ENCODE peak calls at places on chromosome 10, in eight cellular contexts. Y, P, C, B, G, M, Q and X are unnamed samples.

GRCh38 chr10:5540080-5540479 is 15.3 kb downstream of the CALML3 start:
- DNase-seq in Y (no peak), P (no peak), C (no peak), B (no peak), G (no peak), M (no peak), Q (no peak), X (no peak)

GRCh38 chr10:61757525-61758397 is 95.0 kb downstream of the CABCOCO1 start:
- DNase-seq in Y (no peak), P (peak; percentile 45), C (no peak), B (no peak), G (no peak), M (no peak), Q (no peak), X (no peak)

GRCh38 chr10:44908071-44908709 is 2.9 kb upstream of the TMEM72 start:
- DNase-seq in Y (no peak), P (no peak), C (peak; percentile 25), B (no peak), G (no peak), M (no peak), Q (no peak), X (no peak)

GRCh38 chr10:16440396-16441105 is 3.7 kb downstream of the PTER start:
- DNase-seq in Y (no peak), P (no peak), C (no peak), B (peak; percentile 53), G (no peak), M (no peak), Q (no peak), X (no peak)

GRCh38 chr10:78687616-78688015 is 381.1 kb upstream of the ZMIZ1 start:
- DNase-seq in Y (no peak), P (no peak), C (peak; percentile 18), B (no peak), G (no peak), M (no peak), Q (no peak), X (no peak)

GRCh38 chr10:70726909-70727495 is 54.7 kb downstream of the ADAMTS14 start:
- DNase-seq in Y (no peak), P (no peak), C (no peak), B (no peak), G (no peak), M (no peak), Q (peak; percentile 41), X (no peak)

GRCh38 chr10:62045765-62046521 is 144.4 kb downstream of the ARID5B start:
- DNase-seq in Y (no peak), P (peak; percentile 86), C (peak; percentile 18), B (peak; percentile 43), G (peak; percentile 38), M (no peak), Q (no peak), X (no peak)

GRCh38 chr10:49690673-49691356 is 11.4 kb downstream of the C10orf53 start:
- DNase-seq in Y (no peak), P (no peak), C (no peak), B (no peak), G (no peak), M (no peak), Q (no peak), X (no peak)

GRCh38 chr10:76882245-76882644 is 755.4 kb downstream of the KCNMA1 start:
- DNase-seq in Y (no peak), P (no peak), C (no peak), B (peak; percentile 57), G (no peak), M (no peak), Q (no peak), X (no peak)

GRCh38 chr10:89563861-89564478 is 28.6 kb upstream of the SLC16A12 start:
- DNase-seq in Y (peak; percentile 8), P (peak; percentile 48), C (peak; percentile 32), B (peak; percentile 50), G (peak; percentile 17), M (no peak), Q (no peak), X (no peak)

GRCh38 chr10:71435571-71436267 is 39.0 kb downstream of the CDH23 start:
- DNase-seq in Y (no peak), P (no peak), C (no peak), B (no peak), G (peak; percentile 41), M (no peak), Q (no peak), X (no peak)

GRCh38 chr10:15472431-15473400 is 101.6 kb upstream of the FAM171A1 start:
- DNase-seq in Y (no peak), P (peak; percentile 88), C (peak; percentile 48), B (no peak), G (peak; percentile 5), M (no peak), Q (no peak), X (no peak)

GRCh38 chr10:107649249-107649648 is 484.7 kb upstream of the SORCS1 start:
- DNase-seq in Y (no peak), P (no peak), C (no peak), B (no peak), G (no peak), M (no peak), Q (no peak), X (no peak)